ENCODE peak calls at places on chromosome 1, in eight cellular contexts. S is fibroblast of lung, T is H9, Z is Karpas-422, N is GM23248, W is endothelial cell of umbilical vein, E is GM23338, H is HepG2. C is an unnamed sample. For H3K27me3, the result is how much of the 10 kb centered on the place peaks cover.

GRCh38 chr1:3431266-3431665 is 23.2 kb upstream of the ARHGEF16 start:
- DNase-seq in S (no peak), T (peak), Z (peak), N (peak), W (no peak), E (peak), H (no peak), C (peak)

GRCh38 chr1:175073633-175074032 is 6.0 kb downstream of the TNN start:
- DNase-seq in S (no peak), T (peak), Z (peak), N (no peak), W (no peak), E (peak), H (no peak), C (no peak)

GRCh38 chr1:12447849-12448312 is 170.1 kb downstream of the DHRS3 start:
- DNase-seq in S (peak), T (no peak), Z (no peak), N (peak), W (peak), E (no peak), H (peak), C (no peak)

GRCh38 chr1:5125208-5125607 is 470.8 kb downstream of the AJAP1 start:
- DNase-seq in S (no peak), T (no peak), Z (peak), N (no peak), W (no peak), E (no peak), H (no peak), C (no peak)

GRCh38 chr1:20343149-20343936 is 52.7 kb downstream of the VWA5B1 start:
- DNase-seq in S (no peak), T (peak), Z (peak), N (no peak), W (no peak), E (peak), H (no peak), C (no peak)

GRCh38 chr1:167332503-167332902 is 111.8 kb downstream of the POU2F1 start:
- DNase-seq in S (peak), T (no peak), Z (no peak), N (peak), W (peak), E (no peak), H (peak), C (peak)

GRCh38 chr1:36342426-36343185 is 19.2 kb upstream of the EVA1B start:
- DNase-seq in S (peak), T (peak), Z (peak), N (peak), W (peak), E (peak), H (no peak), C (peak)

GRCh38 chr1:88683516-88683847 is 591 bp upstream of the PKN2 start:
- DNase-seq in S (no peak), T (no peak), Z (peak), N (peak), W (no peak), E (peak), H (no peak), C (peak)

GRCh38 chr1:44505210-44505993 is 100.3 kb downstream of the RNF220 start:
- DNase-seq in S (peak), T (no peak), Z (no peak), N (no peak), W (no peak), E (no peak), H (no peak), C (no peak)

GRCh38 chr1:96130432-96130831 is 591.2 kb upstream of the PTBP2 start:
- DNase-seq in S (no peak), T (no peak), Z (no peak), N (no peak), W (no peak), E (no peak), H (no peak), C (no peak)

GRCh38 chr1:20383631-20384030 is 93.0 kb downstream of the VWA5B1 start:
- DNase-seq in S (no peak), T (no peak), Z (peak), N (no peak), W (no peak), E (no peak), H (no peak), C (no peak)

GRCh38 chr1:37793773-37794371 is at the start of gene MANEAL:
- DNase-seq in S (peak), T (peak), Z (peak), N (peak), W (peak), E (peak), H (no peak), C (peak)

GRCh38 chr1:110593905-110594304 is 12.3 kb downstream of the KCNA2 start:
- DNase-seq in S (no peak), T (no peak), Z (no peak), N (no peak), W (no peak), E (peak), H (no peak), C (no peak)

GRCh38 chr1:14929547-14930223 is 223.9 kb upstream of the TMEM51 start:
- DNase-seq in S (peak), T (no peak), Z (no peak), N (peak), W (no peak), E (no peak), H (no peak), C (peak)

GRCh38 chr1:37476460-37477197 is 2.2 kb downstream of the ZC3H12A start:
- DNase-seq in S (peak), T (no peak), Z (no peak), N (peak), W (peak), E (no peak), H (peak), C (peak)

GRCh38 chr1:46004491-46004890 is 127.9 kb downstream of the PIK3R3 start:
- DNase-seq in S (no peak), T (no peak), Z (no peak), N (no peak), W (no peak), E (no peak), H (no peak), C (no peak)

GRCh38 chr1:231200417-231201031 is 38.7 kb downstream of the TRIM67 start:
- DNase-seq in S (peak), T (no peak), Z (no peak), N (peak), W (no peak), E (no peak), H (no peak), C (no peak)

GRCh38 chr1:116323419-116323987 is 49.5 kb upstream of the ATP1A1 start:
- DNase-seq in S (no peak), T (no peak), Z (no peak), N (no peak), W (no peak), E (no peak), H (no peak), C (no peak)

GRCh38 chr1:83872515-83872914 is 126.4 kb downstream of the TTLL7 start:
- DNase-seq in S (no peak), T (no peak), Z (no peak), N (no peak), W (no peak), E (no peak), H (no peak), C (no peak)

GRCh38 chr1:115210302-115210711 is 121.0 kb upstream of the TSPAN2 start:
- DNase-seq in S (no peak), T (no peak), Z (no peak), N (peak), W (no peak), E (no peak), H (no peak), C (peak)

GRCh38 chr1:36433102-36433501 is 17.1 kb downstream of the OSCP1 start:
- DNase-seq in S (no peak), T (no peak), Z (no peak), N (no peak), W (no peak), E (no peak), H (no peak), C (no peak)

GRCh38 chr1:103959565-103959964 is 209.9 kb downstream of the AMY1C start:
- DNase-seq in S (no peak), T (peak), Z (no peak), N (no peak), W (no peak), E (no peak), H (no peak), C (no peak)

GRCh38 chr1:107298526-107298925 is 157.7 kb downstream of the NTNG1 start:
- DNase-seq in S (no peak), T (no peak), Z (no peak), N (no peak), W (no peak), E (no peak), H (no peak), C (no peak)

GRCh38 chr1:125064481-125064880 is 3879.7 kb downstream of the SRGAP2C start:
- DNase-seq in S (no peak), T (no peak), Z (no peak), N (no peak), W (no peak), E (no peak), H (no peak), C (no peak)

GRCh38 chr1:184974086-184974836 is at the start of gene NIBAN1:
- DNase-seq in S (peak), T (peak), Z (peak), N (peak), W (peak), E (peak), H (no peak), C (peak)

GRCh38 chr1:1098656-1099425 is 17.0 kb downstream of the C1orf159 start:
- DNase-seq in S (no peak), T (no peak), Z (no peak), N (no peak), W (no peak), E (no peak), H (no peak), C (no peak)

GRCh38 chr1:161720341-161720887 is 930 bp upstream of the FCRLB start:
- DNase-seq in S (no peak), T (no peak), Z (peak), N (no peak), W (no peak), E (no peak), H (no peak), C (no peak)

GRCh38 chr1:9413143-9413876 is 120.6 kb downstream of the SPSB1 start:
- DNase-seq in S (peak), T (peak), Z (no peak), N (peak), W (peak), E (peak), H (no peak), C (peak)

GRCh38 chr1:168180148-168180524 is 1.4 kb downstream of the TIPRL start:
- DNase-seq in S (no peak), T (no peak), Z (peak), N (no peak), W (no peak), E (no peak), H (no peak), C (no peak)

GRCh38 chr1:222950892-222951291 is 136.1 kb downstream of the DISP1 start:
- DNase-seq in S (no peak), T (no peak), Z (no peak), N (no peak), W (peak), E (no peak), H (no peak), C (peak)

GRCh38 chr1:1170215-1170890 is 3.3 kb upstream of the TTLL10 start:
- DNase-seq in S (no peak), T (peak), Z (no peak), N (no peak), W (no peak), E (no peak), H (no peak), C (no peak)

DNA sequence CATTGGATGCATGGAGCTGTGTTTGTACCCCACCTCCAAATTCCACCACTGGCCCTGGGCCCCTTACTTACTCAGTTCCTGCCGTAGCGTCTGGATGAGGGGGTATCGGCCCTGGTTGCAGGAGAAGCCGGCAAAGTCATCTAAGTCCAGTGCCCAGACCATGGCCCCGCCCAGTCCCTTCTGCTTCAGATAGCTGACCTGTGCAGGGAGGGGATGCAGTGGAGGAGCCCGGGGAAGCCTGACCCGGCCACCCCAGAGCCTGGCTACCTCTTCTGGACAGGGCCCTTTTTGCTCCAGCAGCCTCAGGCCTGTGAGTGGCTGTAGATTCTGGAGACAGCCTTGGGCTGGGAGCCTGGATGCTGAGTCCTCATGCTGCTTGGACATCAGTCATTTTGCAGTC is 11.8 kb downstream of the CHIT1 start:
- DNase-seq in S (no peak), T (peak), Z (no peak), N (no peak), W (no peak), E (peak), H (no peak), C (no peak)
- H3K4me2 ChIP-seq in S (no peak), T (no peak), Z (no peak), N (no peak), W (no peak), E (no peak), H (no peak), C (no peak)

DNA sequence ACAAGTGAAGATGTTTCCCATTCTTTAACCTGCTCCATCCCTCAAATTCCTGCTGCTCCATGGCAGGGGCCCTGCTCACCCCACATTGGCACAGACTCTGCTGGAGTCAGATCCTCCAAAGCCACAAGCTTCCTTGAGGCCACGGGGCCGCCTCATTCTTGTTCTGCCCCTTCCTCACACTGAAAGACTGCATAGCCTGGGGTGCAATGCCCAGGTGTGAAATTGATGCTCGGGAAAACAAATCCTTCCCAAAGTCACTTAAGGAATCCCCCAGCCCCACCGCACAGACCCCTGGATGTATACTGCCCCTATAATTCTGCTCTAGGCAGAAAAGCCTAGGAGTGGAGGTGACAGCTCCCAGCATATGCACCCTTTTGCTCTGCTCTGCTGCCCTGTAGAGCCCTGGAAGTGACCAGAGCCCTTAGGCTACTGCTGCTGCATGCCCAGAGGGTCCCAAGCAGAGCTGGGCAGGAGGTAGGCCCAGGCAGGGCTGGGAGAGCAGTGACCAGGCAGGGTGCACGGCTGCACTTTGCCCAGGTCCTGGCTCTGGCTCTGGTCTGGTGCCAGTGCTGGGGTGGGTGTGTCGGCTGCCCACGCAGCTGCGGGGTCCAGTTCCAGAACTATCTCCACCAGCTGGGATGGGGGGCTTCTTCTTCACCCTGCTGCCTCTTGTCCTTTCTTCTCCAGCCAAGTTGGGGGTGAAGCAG is 1.6 kb downstream of the HES2 start:
- DNase-seq in S (no peak), T (no peak), Z (no peak), N (no peak), W (no peak), E (no peak), H (no peak), C (no peak)
- H3K27me3 ChIP-seq in S (half or more), T (half or more), Z (under half), N (half or more), W (under half), E (half or more), H (under half), C (under half)

GRCh38 chr1:8016244-8017241 is 9.6 kb downstream of the ERRFI1 start:
- DNase-seq in S (peak), T (no peak), Z (no peak), N (no peak), W (no peak), E (no peak), H (no peak), C (peak)

GRCh38 chr1:8017495-8018310 is 8.4 kb downstream of the ERRFI1 start:
- DNase-seq in S (peak), T (no peak), Z (no peak), N (peak), W (no peak), E (no peak), H (peak), C (peak)

GRCh38 chr1:8020032-8020431 is 6.1 kb downstream of the ERRFI1 start:
- DNase-seq in S (peak), T (no peak), Z (no peak), N (peak), W (peak), E (no peak), H (peak), C (peak)

GRCh38 chr1:8019229-8019620 is 6.9 kb downstream of the ERRFI1 start:
- DNase-seq in S (peak), T (no peak), Z (no peak), N (no peak), W (no peak), E (no peak), H (no peak), C (no peak)

GRCh38 chr1:8018492-8019228 is 7.4 kb downstream of the ERRFI1 start:
- DNase-seq in S (peak), T (no peak), Z (no peak), N (no peak), W (no peak), E (peak), H (no peak), C (peak)
- H3K4me2 ChIP-seq in S (peak), T (peak), Z (no peak), N (no peak), W (no peak), E (peak), H (peak), C (peak)

DNA sequence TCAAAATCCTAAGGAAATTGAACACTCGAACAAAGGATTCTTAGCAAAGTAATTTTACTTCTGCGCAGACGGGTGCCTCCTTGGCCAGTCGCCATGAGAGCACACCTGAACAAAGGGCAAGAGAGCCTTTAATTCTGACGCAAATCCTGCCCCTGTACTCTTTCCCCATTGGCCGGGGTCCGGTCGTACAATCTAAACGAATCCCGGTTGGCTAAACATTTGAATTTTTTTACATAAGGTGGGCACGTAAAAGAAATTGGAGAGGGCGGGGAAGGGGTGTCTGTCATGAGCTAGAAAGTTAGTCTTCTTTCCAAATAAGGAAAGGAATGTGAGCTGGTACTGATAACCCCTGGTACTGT is 8.2 kb upstream of the IL22RA1 start:
- DNase-seq in S (no peak), T (peak), Z (peak), N (no peak), W (no peak), E (peak), H (peak), C (peak)
- H3K27me3 ChIP-seq in S (under half), T (under half), Z (under half), N (under half), W (under half), E (under half), H (under half), C (under half)